ENCODE peak calls at places on chromosome 6, in nine cellular contexts. U is BJ; P is prostate gland; Q is spleen; C is naive thymus-derived CD4-positive, alpha-beta T cell; T is A549; W is left ventricle myocardium inferior; L is cardiac fibroblast; N is tibial nerve. Z is an unnamed sample.
A peak's percentile ranks its signal among the peaks of the same experiment; 100 is the strongest.

GRCh38 chr6:113120577-113121285 is 736.4 kb upstream of the MARCKS start:
- DNase-seq in W (no peak), U (peak; percentile 97), N (no peak), T (peak; percentile 52), P (no peak), Q (no peak), L (peak; percentile 95), C (no peak), Z (no peak)

GRCh38 chr6:43934183-43934802 is 164.3 kb downstream of the VEGFA start:
- DNase-seq in Q (peak; percentile 47), U (no peak), T (no peak), P (no peak), C (no peak), W (no peak), N (no peak), L (no peak), Z (no peak)

GRCh38 chr6:155327326-155328073 is 13.2 kb upstream of the TFB1M start:
- DNase-seq in T (peak; percentile 56), N (no peak), C (peak; percentile 40), L (peak; percentile 86), P (peak; percentile 24), U (no peak), W (no peak), Q (no peak), Z (peak; percentile 34)

GRCh38 chr6:143027058-143027457 is 33.6 kb upstream of the AIG1 start:
- DNase-seq in C (peak; percentile 3), W (peak; percentile 28), P (peak; percentile 13), Q (peak; percentile 64), L (peak; percentile 57), U (no peak), T (peak; percentile 4), N (no peak), Z (peak; percentile 26)

GRCh38 chr6:111741177-111741952 is 131.9 kb downstream of the FYN start:
- DNase-seq in T (no peak), W (no peak), C (no peak), N (no peak), L (no peak), P (no peak), U (no peak), Q (no peak), Z (no peak)

GRCh38 chr6:21045135-21045616 is 510.9 kb downstream of the CDKAL1 start:
- DNase-seq in W (no peak), T (peak; percentile 21), P (no peak), L (no peak), C (no peak), U (no peak), Q (no peak), N (no peak), Z (no peak)

GRCh38 chr6:132977413-132977812 is 163.0 kb downstream of the RPS12 start:
- DNase-seq in Q (no peak), C (no peak), N (no peak), T (no peak), W (no peak), L (no peak), U (no peak), P (no peak), Z (no peak)

GRCh38 chr6:153140299-153140698 is 9.2 kb upstream of the RGS17 start:
- DNase-seq in N (no peak), L (no peak), C (no peak), Q (no peak), T (no peak), U (no peak), W (no peak), P (no peak), Z (no peak)

GRCh38 chr6:42255050-42255449 is 37.4 kb upstream of the MRPS10 start:
- DNase-seq in N (no peak), P (no peak), W (no peak), C (no peak), L (no peak), U (peak; percentile 57), T (no peak), Q (no peak), Z (no peak)

GRCh38 chr6:31708224-31708623 is 1.6 kb downstream of the LY6G6F start:
- DNase-seq in C (no peak), U (no peak), P (no peak), N (no peak), W (no peak), T (no peak), Q (no peak), L (no peak), Z (no peak)

GRCh38 chr6:17530321-17530835 is 69.7 kb upstream of the FAM8A1 start:
- DNase-seq in W (no peak), C (no peak), T (no peak), U (no peak), N (no peak), L (no peak), P (no peak), Q (no peak), Z (no peak)

GRCh38 chr6:135506270-135506997 is 8.9 kb upstream of the AHI1 start:
- DNase-seq in W (no peak), N (no peak), P (peak; percentile 25), C (peak; percentile 7), U (no peak), T (peak; percentile 69), L (peak; percentile 78), Q (no peak), Z (no peak)

GRCh38 chr6:167056370-167056769 is 57.2 kb downstream of the CEP43 start:
- DNase-seq in N (no peak), L (peak; percentile 5), U (no peak), Q (no peak), P (no peak), C (no peak), T (no peak), W (no peak), Z (no peak)

GRCh38 chr6:94389218-94389617 is 969.9 kb upstream of the EPHA7 start:
- DNase-seq in Q (no peak), P (no peak), C (no peak), N (no peak), U (no peak), L (no peak), W (no peak), T (no peak), Z (no peak)

GRCh38 chr6:168994966-168995365 is 258.7 kb downstream of the THBS2 start:
- DNase-seq in N (no peak), C (no peak), U (no peak), Q (no peak), W (no peak), P (no peak), T (no peak), L (no peak), Z (no peak)

GRCh38 chr6:12439296-12439695 is 149.1 kb downstream of the EDN1 start:
- DNase-seq in W (no peak), U (no peak), L (no peak), P (no peak), C (no peak), Q (no peak), T (no peak), N (no peak), Z (no peak)

GRCh38 chr6:137389150-137389664 is 105.0 kb downstream of the OLIG3 start:
- DNase-seq in Q (no peak), U (no peak), L (peak; percentile 23), N (no peak), C (peak; percentile 54), T (no peak), W (no peak), P (no peak), Z (no peak)

GRCh38 chr6:12472601-12473038 is 182.5 kb downstream of the EDN1 start:
- DNase-seq in N (no peak), U (peak; percentile 26), Q (no peak), P (peak; percentile 90), C (no peak), L (peak; percentile 76), T (peak; percentile 50), W (peak; percentile 37), Z (peak; percentile 20)

GRCh38 chr6:44265003-44265842 is at the start of gene NFKBIE:
- DNase-seq in N (peak; percentile 93), Q (peak; percentile 96), U (peak; percentile 60), W (peak; percentile 97), P (peak; percentile 95), C (peak; percentile 87), T (peak; percentile 84), L (peak; percentile 94), Z (peak; percentile 97)

GRCh38 chr6:167090171-167090570 is 32.7 kb upstream of the CCR6 start:
- DNase-seq in Q (no peak), N (no peak), U (no peak), T (no peak), P (no peak), C (no peak), L (no peak), W (no peak), Z (no peak)

GRCh38 chr6:170247178-170247701 is 43.6 kb downstream of the DLL1 start:
- DNase-seq in Q (no peak), N (no peak), L (no peak), C (no peak), W (no peak), T (no peak), P (peak; percentile 65), U (no peak), Z (no peak)
- H3K4me3 ChIP-seq in Q (no peak overlapping the region), N (no peak overlapping the region), L (no peak overlapping the region), C (no peak overlapping the region), W (peak overlapping the region; percentile 35), T (no peak overlapping the region), P (no peak overlapping the region), U (no peak overlapping the region), Z (no peak overlapping the region)

GRCh38 chr6:85453490-85453889 is 3.6 kb downstream of the NT5E start:
- DNase-seq in P (no peak), N (no peak), Q (peak; percentile 79), W (no peak), T (no peak), C (no peak), U (no peak), L (no peak), Z (no peak)
- H3K4me3 ChIP-seq in P (no peak overlapping the region), N (no peak overlapping the region), Q (peak overlapping the region; percentile 79), W (no peak overlapping the region), T (no peak overlapping the region), C (no peak overlapping the region), U (no peak overlapping the region), L (no peak overlapping the region), Z (no peak overlapping the region)

DNA sequence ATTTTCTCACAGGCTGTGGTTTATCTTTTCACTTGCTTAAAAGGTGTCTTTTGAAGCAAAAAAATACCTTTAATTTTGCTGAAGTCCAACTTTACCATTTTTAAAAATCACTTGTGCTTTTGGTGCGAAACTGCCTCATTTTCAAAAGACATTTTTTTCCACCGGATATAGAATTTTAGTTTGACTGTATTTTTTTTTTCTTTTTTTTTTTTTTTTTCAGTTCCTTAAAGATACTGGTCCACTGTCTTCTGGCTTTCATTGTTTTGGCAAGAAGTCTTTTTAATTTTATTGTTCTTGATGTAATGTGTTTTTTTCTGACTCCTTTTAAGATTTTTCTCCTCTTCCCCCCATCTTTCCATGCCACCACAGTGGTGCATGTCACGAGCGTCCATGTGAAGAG is 198.2 kb downstream of the ARID1B start:
- DNase-seq in T (no peak), P (no peak), N (no peak), Q (no peak), W (no peak), U (no peak), C (no peak), L (no peak), Z (no peak)
- H3K4me3 ChIP-seq in T (no peak overlapping the region), P (no peak overlapping the region), N (no peak overlapping the region), Q (peak overlapping the region; percentile 60), W (no peak overlapping the region), U (no peak overlapping the region), C (no peak overlapping the region), L (no peak overlapping the region), Z (no peak overlapping the region)

DNA sequence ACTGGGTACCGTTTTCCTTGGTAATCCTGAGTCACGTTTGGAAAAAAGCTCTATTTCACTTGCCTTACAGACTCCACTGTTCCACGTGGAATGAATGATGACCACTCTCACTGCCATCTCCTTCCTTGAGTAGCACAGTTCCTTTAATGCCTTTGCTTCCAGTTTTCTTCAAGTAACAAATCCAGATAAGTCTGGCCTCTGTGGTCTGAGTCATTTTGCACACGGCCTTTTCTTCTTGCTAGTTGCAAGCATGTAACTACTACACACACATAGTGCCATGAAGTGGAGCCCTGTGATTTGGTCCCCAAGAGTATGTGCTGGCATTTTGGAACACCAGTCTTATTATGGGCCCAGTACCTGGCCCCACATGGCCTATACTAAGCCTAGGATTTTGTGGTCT is 182.8 kb downstream of the SASH1 start:
- DNase-seq in T (no peak), W (no peak), P (no peak), C (no peak), U (no peak), Q (no peak), L (peak; percentile 94), N (no peak), Z (no peak)
- H3K4me3 ChIP-seq in T (no peak overlapping the region), W (no peak overlapping the region), P (no peak overlapping the region), C (no peak overlapping the region), U (no peak overlapping the region), Q (no peak overlapping the region), L (no peak overlapping the region), N (no peak overlapping the region), Z (no peak overlapping the region)